ENCODE peak calls at places on chromosomes 6 and 20, in ten cellular contexts. L is suprapubic skin, H is HepG2, Y is endothelial cell of umbilical vein, N is H1, X is body of pancreas, C is IMR-90, V is transverse colon, G is ovary, T is heart left ventricle. J is an unnamed sample.

GRCh38 chr6:16432075-16433032 is 194.0 kb downstream of the GMPR start:
- DNase-seq in G (peak; percentile 38), V (no peak), X (no peak), L (no peak), C (peak; percentile 83), Y (peak; percentile 39), N (no peak), T (peak; percentile 50), H (no peak), J (peak; percentile 40)

GRCh38 chr6:84094050-84094435 is 60.5 kb downstream of the MRAP2 start:
- DNase-seq in T (no peak), L (no peak), V (no peak), H (no peak), Y (no peak), N (no peak), C (no peak), X (no peak), G (no peak), J (no peak)

GRCh38 chr6:2103644-2104523 is 141.5 kb downstream of the GMDS start:
- DNase-seq in G (no peak), X (no peak), H (peak; percentile 43), N (no peak), V (no peak), T (no peak), Y (peak; percentile 84), L (no peak), C (peak; percentile 69), J (no peak)

GRCh38 chr20:49466114-49466912 is 16.2 kb downstream of the KCNB1 start:
- DNase-seq in H (no peak), V (no peak), L (no peak), X (no peak), G (no peak), N (no peak), C (no peak), Y (no peak), T (no peak), J (no peak)

GRCh38 chr20:50475879-50476292 is 34.3 kb upstream of the PTPN1 start:
- DNase-seq in T (no peak), L (no peak), G (peak; percentile 76), Y (peak; percentile 80), H (peak; percentile 83), N (no peak), X (no peak), V (peak; percentile 74), C (peak; percentile 45), J (no peak)

GRCh38 chr6:160388922-160389321 is 40.7 kb downstream of the SLC22A3 start:
- DNase-seq in C (no peak), G (no peak), T (no peak), X (no peak), N (no peak), L (no peak), V (no peak), Y (no peak), H (no peak), J (no peak)

GRCh38 chr6:56984374-56984773 is 29.5 kb downstream of the BEND6 start:
- DNase-seq in L (no peak), Y (no peak), V (no peak), G (no peak), C (peak; percentile 60), X (no peak), H (no peak), T (no peak), N (no peak), J (no peak)

GRCh38 chr20:51500311-51500710 is 42.2 kb downstream of the NFATC2 start:
- DNase-seq in G (no peak), T (no peak), H (no peak), V (no peak), Y (no peak), X (no peak), L (peak; percentile 21), N (no peak), C (no peak), J (no peak)

GRCh38 chr20:39338977-39339376 is 376.8 kb downstream of the DHX35 start:
- DNase-seq in T (peak; percentile 40), C (no peak), L (no peak), Y (no peak), G (no peak), H (no peak), X (no peak), V (no peak), N (no peak), J (no peak)

GRCh38 chr6:139951172-139951571 is 576.7 kb upstream of the CITED2 start:
- DNase-seq in T (no peak), Y (no peak), H (no peak), G (no peak), V (no peak), C (no peak), L (no peak), X (no peak), N (no peak), J (no peak)

GRCh38 chr6:107656883-107657282 is 167.0 kb downstream of the SOBP start:
- DNase-seq in V (no peak), X (no peak), C (no peak), Y (no peak), L (no peak), T (peak; percentile 78), H (no peak), N (no peak), G (no peak), J (no peak)

GRCh38 chr6:17687136-17687535 is 19.6 kb downstream of the NUP153 start:
- DNase-seq in H (no peak), G (no peak), Y (peak; percentile 73), X (no peak), C (no peak), T (no peak), V (no peak), N (no peak), L (no peak), J (no peak)

GRCh38 chr20:3663031-3663701 is at the start of gene GFRA4:
- DNase-seq in L (peak; percentile 77), G (no peak), T (peak; percentile 11), V (no peak), Y (no peak), N (no peak), C (no peak), X (no peak), H (no peak), J (no peak)

GRCh38 chr6:90947184-90948064 is 360.6 kb upstream of the MAP3K7 start:
- DNase-seq in H (no peak), V (no peak), L (no peak), G (no peak), T (no peak), C (no peak), X (no peak), N (no peak), Y (no peak), J (no peak)

GRCh38 chr20:11698124-11698523 is 219.6 kb upstream of the BTBD3 start:
- DNase-seq in L (no peak), C (no peak), T (no peak), H (no peak), X (no peak), N (no peak), G (no peak), V (no peak), Y (no peak), J (no peak)

GRCh38 chr20:56359212-56360132 is 698 bp downstream of the FAM210B start:
- DNase-seq in Y (peak; percentile 76), G (peak; percentile 63), H (peak; percentile 79), X (peak; percentile 48), C (peak; percentile 73), L (peak; percentile 85), N (no peak), V (peak; percentile 47), T (peak; percentile 68), J (peak; percentile 38)

GRCh38 chr20:17460119-17460518 is 71.1 kb downstream of the BFSP1 start:
- DNase-seq in X (no peak), H (no peak), T (no peak), N (no peak), L (no peak), G (no peak), V (no peak), Y (no peak), C (no peak), J (no peak)

GRCh38 chr6:138891255-138891986 is 95.5 kb downstream of the ECT2L start:
- DNase-seq in T (no peak), Y (no peak), X (no peak), C (peak; percentile 63), H (no peak), G (no peak), L (no peak), V (no peak), N (no peak), J (no peak)

GRCh38 chr6:41682497-41682961 is 44.3 kb downstream of the MDFI start:
- DNase-seq in G (peak; percentile 38), T (no peak), H (no peak), Y (no peak), X (peak; percentile 59), V (no peak), C (no peak), L (no peak), N (no peak), J (no peak)
- H3K4me3 ChIP-seq in G (no peak overlapping the region), T (peak overlapping the region; percentile 51), H (no peak overlapping the region), Y (no peak overlapping the region), X (no peak overlapping the region), V (no peak overlapping the region), C (no peak overlapping the region), L (peak overlapping the region; percentile 53), N (no peak overlapping the region), J (peak overlapping the region; percentile 49)

GRCh38 chr6:157823001-157823522 is at the start of gene SNX9:
- DNase-seq in G (peak; percentile 78), H (peak; percentile 54), X (peak; percentile 81), N (no peak), T (peak; percentile 88), C (peak; percentile 72), L (peak; percentile 85), V (peak; percentile 83), Y (peak; percentile 65), J (peak; percentile 78)
- TF ChIP-seq POLR2A in G (peak; percentile 71), H (peak; percentile 70), X (peak; percentile 91), N (peak; percentile 35), T (peak; percentile 60), C (peak; percentile 87), L (peak; percentile 89), V (peak; percentile 35), Y (peak; percentile 55), J (peak; percentile 84)

GRCh38 chr6:52726193-52726542 is 37.1 kb downstream of the GSTA2 start:
- DNase-seq in N (no peak), T (no peak), X (no peak), C (no peak), L (no peak), Y (no peak), G (no peak), H (no peak), V (no peak), J (no peak)
- H3K27ac ChIP-seq in N (no peak overlapping the region), T (no peak overlapping the region), X (no peak overlapping the region), C (no peak overlapping the region), L (no peak overlapping the region), Y (no peak overlapping the region), G (no peak overlapping the region), H (peak overlapping the region; percentile 94), V (peak overlapping the region; percentile 52), J (no peak overlapping the region)

DNA sequence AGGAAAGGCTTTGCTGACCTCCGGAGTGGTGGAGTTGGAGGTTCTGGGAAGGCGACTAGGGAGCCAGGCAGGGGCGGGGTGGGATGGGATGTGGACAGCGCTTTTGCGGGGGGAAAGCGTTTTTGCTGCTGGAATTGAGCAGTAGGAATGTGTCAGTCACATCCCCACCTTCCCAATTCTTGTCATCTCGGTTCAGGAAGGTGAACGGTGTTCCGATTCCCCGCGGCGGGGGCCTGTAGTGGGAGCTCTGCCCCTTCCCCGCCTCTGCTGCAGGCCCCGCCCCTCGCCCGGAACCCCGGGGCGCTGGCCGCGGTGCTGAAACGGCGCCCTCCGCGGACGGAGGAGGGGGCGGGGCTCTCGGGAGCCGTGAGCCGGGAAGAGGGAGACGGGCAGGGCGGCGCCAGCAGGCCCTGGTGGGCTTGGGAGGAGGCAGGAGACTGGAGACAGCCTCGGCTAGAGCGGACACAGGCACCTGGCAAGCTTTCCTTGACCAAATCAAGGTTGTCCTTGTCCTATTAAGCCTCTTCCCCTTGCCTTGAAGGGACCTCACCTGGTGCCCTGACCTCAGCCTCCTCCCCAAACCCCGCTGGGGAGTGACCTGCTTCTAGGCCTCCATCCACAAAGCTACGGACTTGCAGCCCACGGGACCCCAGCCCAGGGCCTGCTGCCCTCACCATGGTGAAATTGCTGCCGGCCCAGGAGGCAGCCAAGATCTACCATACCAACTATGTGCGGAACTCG is at the start of gene LHFPL5:
- DNase-seq in L (no peak), G (no peak), T (peak; percentile 45), H (peak; percentile 32), Y (peak; percentile 35), X (peak; percentile 72), C (no peak), V (peak; percentile 34), N (peak; percentile 19), J (no peak)
- H3K4me3 ChIP-seq in L (no peak within 1 kb of the TSS), G (no peak within 1 kb of the TSS), T (peak within 1 kb of the TSS; percentile 11), H (peak within 1 kb of the TSS; percentile 15), Y (peak within 1 kb of the TSS; percentile 16), X (no peak within 1 kb of the TSS), C (no peak within 1 kb of the TSS), V (no peak within 1 kb of the TSS), N (peak within 1 kb of the TSS; percentile 61), J (no peak within 1 kb of the TSS)

J was measured in uterus.